ENCODE peak calls at places on chromosome 16, in four cellular contexts. W is psoas muscle, Y is ovary, G is cardiac muscle cell. P is an unnamed sample.
A peak's percentile ranks its signal among the peaks of the same experiment; 100 is the strongest.

GRCh38 chr16:11717811-11718210 is 24.8 kb downstream of the TXNDC11 start:
- DNase-seq in W (no peak), Y (no peak), G (no peak), P (no peak)

GRCh38 chr16:68367034-68367433 is 56.2 kb downstream of the PRMT7 start:
- DNase-seq in W (no peak), Y (peak; percentile 47), G (peak; percentile 48), P (no peak)

GRCh38 chr16:85220125-85220839 is 108.0 kb upstream of the CIBAR2 start:
- DNase-seq in W (peak; percentile 84), Y (peak; percentile 87), G (peak; percentile 84), P (peak; percentile 86)

GRCh38 chr16:85137323-85138072 is 25.2 kb upstream of the CIBAR2 start:
- DNase-seq in W (peak; percentile 94), Y (peak; percentile 97), G (peak; percentile 98), P (peak; percentile 95)

GRCh38 chr16:2483160-2483559 is 8.2 kb downstream of the TBC1D24 start:
- DNase-seq in W (no peak), Y (no peak), G (no peak), P (peak; percentile 18)

GRCh38 chr16:59748531-59748930 is 1014.4 kb upstream of the GOT2 start:
- DNase-seq in W (no peak), Y (no peak), G (no peak), P (no peak)

GRCh38 chr16:56294599-56294998 is 103.3 kb downstream of the GNAO1 start:
- DNase-seq in W (no peak), Y (no peak), G (peak; percentile 80), P (no peak)

GRCh38 chr16:22192261-22193133 is 13.6 kb upstream of the EEF2K start:
- DNase-seq in W (peak; percentile 86), Y (peak; percentile 84), G (peak; percentile 98), P (peak; percentile 83)

GRCh38 chr16:2857451-2858244 is at the start of gene PRSS22:
- DNase-seq in W (no peak), Y (no peak), G (no peak), P (no peak)

GRCh38 chr16:3254309-3254708 is 2.1 kb downstream of the MEFV start:
- DNase-seq in W (no peak), Y (no peak), G (no peak), P (no peak)

GRCh38 chr16:75804368-75804767 is 78.1 kb upstream of the CPHXL start:
- DNase-seq in W (no peak), Y (no peak), G (no peak), P (no peak)

GRCh38 chr16:75805946-75806345 is 79.7 kb upstream of the CPHXL start:
- DNase-seq in W (no peak), Y (no peak), G (no peak), P (no peak)

GRCh38 chr16:75798714-75799113 is 72.4 kb upstream of the CPHXL start:
- DNase-seq in W (no peak), Y (no peak), G (no peak), P (no peak)

GRCh38 chr16:75803753-75804152 is 77.5 kb upstream of the CPHXL start:
- DNase-seq in W (no peak), Y (no peak), G (no peak), P (no peak)

GRCh38 chr16:75801307-75801706 is 75.0 kb upstream of the CPHXL start:
- DNase-seq in W (no peak), Y (no peak), G (no peak), P (no peak)
- TF ChIP-seq CTCF in W (no peak), Y (no peak), G (no peak), P (no peak)

DNA sequence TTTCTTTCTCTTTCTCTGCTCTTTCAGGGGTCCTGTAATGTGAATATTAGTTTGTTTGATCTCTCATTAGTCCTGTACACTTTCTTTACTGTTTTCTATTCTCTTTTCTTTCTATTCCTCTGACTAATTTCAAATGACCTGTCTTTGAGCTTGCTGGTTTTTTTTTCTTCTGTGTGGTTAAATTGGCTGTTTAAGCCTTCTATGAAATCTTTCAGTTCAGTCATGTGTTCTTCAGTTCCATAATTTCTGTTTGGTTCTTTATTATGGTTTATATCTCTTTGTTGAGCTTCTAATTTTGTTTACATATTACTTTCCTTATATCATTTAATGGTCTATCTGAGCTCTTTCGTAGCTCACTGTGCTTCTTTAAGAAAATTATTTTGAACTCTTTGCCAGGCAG is 31.3 kb upstream of the NKD1 start:
- DNase-seq in W (no peak), Y (no peak), G (no peak), P (no peak)
- TF ChIP-seq CTCF in W (no peak), Y (no peak), G (no peak), P (no peak)

GRCh38 chr16:70766176-70766575 is 34.8 kb downstream of the VAC14 start:
- DNase-seq in W (no peak), Y (no peak), G (no peak), P (peak; percentile 28)
- TF ChIP-seq CTCF in W (no peak), Y (no peak), G (no peak), P (no peak)

GRCh38 chr16:1180772-1181714 is 28.1 kb downstream of the CACNA1H start:
- DNase-seq in W (no peak), Y (peak; percentile 80), G (no peak), P (peak; percentile 80)
- TF ChIP-seq CTCF in W (no peak), Y (no peak), G (no peak), P (no peak)

P was measured in heart left ventricle.